ENCODE peak calls at places on chromosomes 1 and 21, in eight cellular contexts. R is spleen; G is astrocyte of the cerebellum; X is PC-9; L is ACHN; P is colonic mucosa; Z is stimulated activated CD4-positive, alpha-beta T cell treated with anti-CD3 and anti-CD28 coated beads, Interleukin-4, amount 100 ng/mL, for 24 hours; U is left ventricle myocardium inferior. S is an unnamed sample.

GRCh38 chr1:53063744-53064515 is 1.9 kb downstream of the PODN start:
- DNase-seq in Z (no peak), P (no peak), L (no peak), G (no peak), X (no peak), U (peak; percentile 11), R (no peak), S (no peak)

GRCh38 chr1:11059166-11059989 is 440 bp downstream of the SRM start:
- DNase-seq in G (no peak), X (no peak), U (peak; percentile 24), P (no peak), R (no peak), Z (peak; percentile 25), L (peak; percentile 4), S (no peak)

GRCh38 chr1:67339623-67340343 is 32.1 kb downstream of the IL12RB2 start:
- DNase-seq in P (no peak), X (peak; percentile 22), R (no peak), G (peak; percentile 13), U (no peak), L (peak; percentile 50), Z (peak; percentile 70), S (no peak)

GRCh38 chr1:1216770-1217620 is 3.0 kb upstream of the TNFRSF4 start:
- DNase-seq in G (no peak), U (no peak), Z (peak; percentile 67), R (no peak), X (no peak), L (no peak), P (no peak), S (peak; percentile 81)

GRCh38 chr1:202234331-202235002 is 40.9 kb downstream of the LGR6 start:
- DNase-seq in L (no peak), G (peak; percentile 9), Z (no peak), P (no peak), X (no peak), U (no peak), R (no peak), S (no peak)

GRCh38 chr21:29232601-29233541 is 65.9 kb upstream of the BACH1 start:
- DNase-seq in R (no peak), U (no peak), P (no peak), Z (no peak), L (peak; percentile 59), X (no peak), G (no peak), S (no peak)

GRCh38 chr21:32181415-32181814 is 97.4 kb downstream of the MIS18A start:
- DNase-seq in U (peak; percentile 25), L (no peak), X (no peak), Z (no peak), R (no peak), G (no peak), P (no peak), S (no peak)

GRCh38 chr1:226419284-226419683 is 11.4 kb upstream of the PARP1 start:
- DNase-seq in U (no peak), R (no peak), X (no peak), L (no peak), P (no peak), G (no peak), Z (no peak), S (no peak)

GRCh38 chr1:59604191-59604590 is 210.6 kb upstream of the HOOK1 start:
- DNase-seq in X (no peak), P (no peak), U (no peak), G (no peak), L (no peak), R (no peak), Z (no peak), S (no peak)

S was measured in central memory CD4-positive, alpha-beta T cell.